ENCODE peak calls at places on chromosomes 3 and 15, in five cellular contexts. One of them, this sample, is unnamed.

GRCh38 chr3:33315826-33316225 is 38.6 kb downstream of the FBXL2 start:
- DNase-seq in heart right ventricle: no peak
- DNase-seq in right atrium auricular region: no peak
- DNase-seq in cardiac muscle cell: no peak
- DNase-seq in neural crest cell: no peak
- DNase-seq in this sample: peak; percentile 71

GRCh38 chr3:108331792-108332191 is 35.4 kb downstream of the HHLA2 start:
- DNase-seq in right atrium auricular region: no peak
- DNase-seq in neural crest cell: no peak
- DNase-seq in heart right ventricle: no peak
- DNase-seq in cardiac muscle cell: no peak
- DNase-seq in this sample: no peak

GRCh38 chr15:31106495-31107300 is 5.2 kb upstream of the TRPM1 start:
- DNase-seq in neural crest cell: no peak
- DNase-seq in right atrium auricular region: peak; percentile 26
- DNase-seq in cardiac muscle cell: no peak
- DNase-seq in heart right ventricle: no peak
- DNase-seq in this sample: no peak

GRCh38 chr15:90889313-90889730 is 5.0 kb downstream of the FES start:
- DNase-seq in right atrium auricular region: no peak
- DNase-seq in neural crest cell: no peak
- DNase-seq in heart right ventricle: no peak
- DNase-seq in cardiac muscle cell: no peak
- DNase-seq in this sample: no peak

GRCh38 chr3:106345353-106346027 is 476.7 kb upstream of the CBLB start:
- DNase-seq in heart right ventricle: no peak
- DNase-seq in cardiac muscle cell: no peak
- DNase-seq in right atrium auricular region: no peak
- DNase-seq in neural crest cell: no peak
- DNase-seq in this sample: peak; percentile 96

GRCh38 chr3:125381743-125382142 is 6.6 kb upstream of the ZNF148 start:
- DNase-seq in cardiac muscle cell: no peak
- DNase-seq in neural crest cell: no peak
- DNase-seq in right atrium auricular region: no peak
- DNase-seq in heart right ventricle: no peak
- DNase-seq in this sample: peak; percentile 65

GRCh38 chr15:76979331-76979925 is 15.5 kb upstream of the PSTPIP1 start:
- DNase-seq in heart right ventricle: no peak
- DNase-seq in right atrium auricular region: no peak
- DNase-seq in cardiac muscle cell: no peak
- DNase-seq in neural crest cell: no peak
- DNase-seq in this sample: no peak

GRCh38 chr3:67123914-67124313 is 125.8 kb downstream of the KBTBD8 start:
- DNase-seq in neural crest cell: no peak
- DNase-seq in heart right ventricle: no peak
- DNase-seq in right atrium auricular region: no peak
- DNase-seq in cardiac muscle cell: no peak
- DNase-seq in this sample: no peak

GRCh38 chr15:34951993-34952392 is 17.5 kb downstream of the AQR start:
- DNase-seq in cardiac muscle cell: no peak
- DNase-seq in heart right ventricle: no peak
- DNase-seq in right atrium auricular region: no peak
- DNase-seq in neural crest cell: no peak
- DNase-seq in this sample: peak; percentile 71

GRCh38 chr3:144810150-144810549 is 838.5 kb downstream of the DIPK2A start:
- DNase-seq in neural crest cell: no peak
- DNase-seq in right atrium auricular region: no peak
- DNase-seq in cardiac muscle cell: no peak
- DNase-seq in heart right ventricle: no peak
- DNase-seq in this sample: no peak

GRCh38 chr3:51388286-51389029 is 2.6 kb upstream of the RBM15B start:
- DNase-seq in neural crest cell: no peak
- DNase-seq in right atrium auricular region: no peak
- DNase-seq in cardiac muscle cell: no peak
- DNase-seq in heart right ventricle: no peak
- DNase-seq in this sample: no peak

GRCh38 chr15:92069308-92070244 is 216.1 kb downstream of the SLCO3A1 start:
- DNase-seq in right atrium auricular region: peak; percentile 86
- DNase-seq in cardiac muscle cell: no peak
- DNase-seq in neural crest cell: no peak
- DNase-seq in heart right ventricle: peak; percentile 68
- DNase-seq in this sample: peak; percentile 87

DNA sequence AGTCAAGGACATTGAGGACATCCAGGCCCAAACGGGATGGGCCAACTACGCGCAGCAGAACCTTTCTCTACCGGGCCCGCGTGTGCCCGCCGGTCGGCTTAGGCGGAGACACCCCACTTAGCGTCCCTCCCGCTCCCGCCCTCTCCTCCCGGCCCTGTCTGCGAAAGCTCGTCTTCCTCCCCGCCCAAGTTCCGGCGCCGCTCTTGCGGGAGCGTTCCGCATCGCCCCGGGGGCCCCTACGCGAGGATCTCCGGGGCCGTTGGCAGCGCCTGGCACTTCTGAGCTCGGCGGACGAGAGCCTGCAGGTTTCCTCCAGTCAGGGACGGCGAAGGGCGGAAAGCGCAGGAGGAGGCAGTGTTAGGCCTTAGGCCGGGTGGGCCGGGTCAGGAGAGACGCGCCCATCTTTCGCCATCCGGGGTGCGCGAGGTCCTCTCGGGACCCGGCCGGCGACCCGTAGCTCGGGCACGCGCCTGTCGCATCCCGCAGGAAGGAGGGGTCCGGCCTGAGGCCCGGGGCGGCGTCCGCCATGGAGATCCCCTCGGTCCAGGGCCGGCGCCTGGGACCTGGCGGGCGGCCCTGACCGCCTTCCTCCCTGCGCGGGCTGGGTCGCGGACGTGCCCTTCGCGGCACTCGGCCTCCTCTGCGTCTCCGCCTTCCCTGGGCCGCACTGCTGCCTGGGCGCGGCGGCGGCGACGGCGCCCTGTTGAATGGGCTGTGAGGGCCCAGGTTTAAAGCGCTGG is at the start of gene FEM1B:
- DNase-seq in neural crest cell: peak; percentile 75
- DNase-seq in heart right ventricle: peak; percentile 91
- DNase-seq in right atrium auricular region: peak; percentile 93
- DNase-seq in cardiac muscle cell: peak; percentile 92
- DNase-seq in this sample: peak; percentile 92
- TF ChIP-seq CTCF in neural crest cell: no peak
- TF ChIP-seq CTCF in heart right ventricle: no peak
- TF ChIP-seq CTCF in right atrium auricular region: no peak
- TF ChIP-seq CTCF in cardiac muscle cell: no peak
- TF ChIP-seq CTCF in this sample: no peak

GRCh38 chr15:60299452-60300047 is 98.2 kb downstream of the ANXA2 start:
- DNase-seq in right atrium auricular region: no peak
- DNase-seq in heart right ventricle: peak; percentile 12
- DNase-seq in neural crest cell: no peak
- DNase-seq in cardiac muscle cell: no peak
- DNase-seq in this sample: no peak
- TF ChIP-seq CTCF in right atrium auricular region: no peak
- TF ChIP-seq CTCF in heart right ventricle: no peak
- TF ChIP-seq CTCF in neural crest cell: peak; percentile 22
- TF ChIP-seq CTCF in cardiac muscle cell: peak; percentile 25
- TF ChIP-seq CTCF in this sample: no peak

GRCh38 chr3:31094048-31094447 is 199.6 kb upstream of the GADL1 start:
- DNase-seq in heart right ventricle: no peak
- DNase-seq in cardiac muscle cell: no peak
- DNase-seq in neural crest cell: no peak
- DNase-seq in right atrium auricular region: no peak
- DNase-seq in this sample: no peak

GRCh38 chr3:31091748-31092147 is 197.3 kb upstream of the GADL1 start:
- DNase-seq in neural crest cell: no peak
- DNase-seq in cardiac muscle cell: no peak
- DNase-seq in right atrium auricular region: no peak
- DNase-seq in heart right ventricle: no peak
- DNase-seq in this sample: no peak

GRCh38 chr3:31095254-31095653 is 200.8 kb upstream of the GADL1 start:
- DNase-seq in cardiac muscle cell: peak; percentile 10
- DNase-seq in right atrium auricular region: no peak
- DNase-seq in neural crest cell: no peak
- DNase-seq in heart right ventricle: no peak
- DNase-seq in this sample: no peak

GRCh38 chr3:31092748-31093607 is 198.5 kb upstream of the GADL1 start:
- DNase-seq in heart right ventricle: peak; percentile 9
- DNase-seq in cardiac muscle cell: peak; percentile 6
- DNase-seq in right atrium auricular region: no peak
- DNase-seq in neural crest cell: no peak
- DNase-seq in this sample: peak; percentile 41

DNA sequence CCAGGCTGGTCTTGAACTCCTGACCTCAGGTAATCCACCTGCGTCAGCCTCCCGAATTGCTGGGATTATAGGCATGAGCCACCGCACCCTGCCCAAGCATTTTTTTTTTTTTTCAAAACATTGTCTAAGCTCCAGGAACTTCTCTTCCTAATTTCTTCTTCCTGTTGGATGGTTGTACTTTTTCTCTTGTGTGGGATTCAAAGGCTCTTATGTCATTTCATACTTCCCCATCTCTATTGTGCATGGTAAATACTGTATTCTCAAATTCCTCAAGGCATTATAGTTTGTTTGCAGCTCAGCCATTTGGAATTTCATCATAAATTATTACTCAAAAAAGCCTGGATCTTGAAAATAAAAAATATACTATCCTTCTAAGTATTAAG is 199.1 kb upstream of the GADL1 start:
- DNase-seq in heart right ventricle: no peak
- DNase-seq in neural crest cell: no peak
- DNase-seq in cardiac muscle cell: no peak
- DNase-seq in right atrium auricular region: no peak
- DNase-seq in this sample: no peak
- TF ChIP-seq CTCF in heart right ventricle: no peak
- TF ChIP-seq CTCF in neural crest cell: no peak
- TF ChIP-seq CTCF in cardiac muscle cell: no peak
- TF ChIP-seq CTCF in right atrium auricular region: no peak
- TF ChIP-seq CTCF in this sample: no peak

GRCh38 chr3:157532529-157533297 is 29.5 kb upstream of the VEPH1 start:
- DNase-seq in neural crest cell: peak; percentile 23
- DNase-seq in heart right ventricle: peak; percentile 29
- DNase-seq in right atrium auricular region: no peak
- DNase-seq in cardiac muscle cell: peak; percentile 82
- DNase-seq in this sample: peak; percentile 96
- TF ChIP-seq CTCF in neural crest cell: peak; percentile 87
- TF ChIP-seq CTCF in heart right ventricle: peak; percentile 66
- TF ChIP-seq CTCF in right atrium auricular region: peak; percentile 69
- TF ChIP-seq CTCF in cardiac muscle cell: peak; percentile 80
- TF ChIP-seq CTCF in this sample: peak; percentile 75

GRCh38 chr15:64503640-64504039 is 43.3 kb downstream of the ZNF609 start:
- DNase-seq in cardiac muscle cell: no peak
- DNase-seq in neural crest cell: no peak
- DNase-seq in right atrium auricular region: no peak
- DNase-seq in heart right ventricle: no peak
- DNase-seq in this sample: no peak
- TF ChIP-seq CTCF in cardiac muscle cell: no peak
- TF ChIP-seq CTCF in neural crest cell: no peak
- TF ChIP-seq CTCF in right atrium auricular region: no peak
- TF ChIP-seq CTCF in heart right ventricle: no peak
- TF ChIP-seq CTCF in this sample: no peak